ENCODE peak calls at places on chromosome 21, in seven cellular contexts. U is SJSA1, M is astrocyte, F is IMR-90, K is SK-N-SH, Y is left ventricle myocardium inferior, A is RWPE2. V is an unnamed sample. For H3K4me1, the result is how much of the 10 kb centered on the place peaks cover.

GRCh38 chr21:33976082-33976979 is 60.7 kb upstream of the ATP5PO start:
- DNase-seq in U (peak), M (peak), F (peak), K (no peak), Y (peak), A (peak), V (no peak)

GRCh38 chr21:34797926-34798595 is 129.3 kb downstream of the CLIC6 start:
- DNase-seq in U (no peak), M (no peak), F (no peak), K (no peak), Y (no peak), A (no peak), V (no peak)

GRCh38 chr21:42672699-42673458 is 19.5 kb downstream of the PDE9A start:
- DNase-seq in U (peak), M (peak), F (peak), K (no peak), Y (no peak), A (no peak), V (no peak)

GRCh38 chr21:15140321-15141019 is 75.7 kb upstream of the NRIP1 start:
- DNase-seq in U (no peak), M (no peak), F (no peak), K (no peak), Y (no peak), A (no peak), V (peak)

GRCh38 chr21:17775431-17776126 is 43.6 kb downstream of the C21orf91 start:
- DNase-seq in U (no peak), M (no peak), F (no peak), K (no peak), Y (no peak), A (no peak), V (peak)

GRCh38 chr21:33403786-33404571 is 766 bp downstream of the IFNGR2 start:
- DNase-seq in U (peak), M (peak), F (peak), K (peak), Y (peak), A (no peak), V (peak)

GRCh38 chr21:38817371-38818335 is 11.9 kb downstream of the ETS2 start:
- DNase-seq in U (no peak), M (peak), F (peak), K (no peak), Y (no peak), A (no peak), V (peak)

GRCh38 chr21:24870633-24871032 is 736.6 kb downstream of the MRPL39 start:
- DNase-seq in U (no peak), M (no peak), F (no peak), K (no peak), Y (no peak), A (no peak), V (no peak)

GRCh38 chr21:15659768-15660423 is 69.9 kb upstream of the USP25 start:
- DNase-seq in U (no peak), M (no peak), F (no peak), K (no peak), Y (no peak), A (no peak), V (no peak)

GRCh38 chr21:42631142-42631541 is 22.3 kb upstream of the PDE9A start:
- DNase-seq in U (no peak), M (no peak), F (no peak), K (no peak), Y (no peak), A (peak), V (peak)

GRCh38 chr21:34112316-34113033 is 39.1 kb downstream of the MRPS6 start:
- DNase-seq in U (no peak), M (peak), F (no peak), K (no peak), Y (no peak), A (no peak), V (no peak)

GRCh38 chr21:33451634-33452071 is 28.1 kb downstream of the TMEM50B start:
- DNase-seq in U (no peak), M (no peak), F (peak), K (no peak), Y (no peak), A (no peak), V (no peak)

GRCh38 chr21:42833439-42833815 is 45.9 kb downstream of the WDR4 start:
- DNase-seq in U (peak), M (no peak), F (peak), K (peak), Y (no peak), A (peak), V (peak)

GRCh38 chr21:35281946-35282345 is 232.8 kb upstream of the RUNX1 start:
- DNase-seq in U (no peak), M (no peak), F (no peak), K (no peak), Y (no peak), A (no peak), V (no peak)

GRCh38 chr21:46675595-46676280 is 40.3 kb downstream of the PRMT2 start:
- DNase-seq in U (no peak), M (no peak), F (peak), K (no peak), Y (no peak), A (no peak), V (no peak)

GRCh38 chr21:44579056-44579832 is 1.2 kb downstream of the KRTAP10-5 start:
- DNase-seq in U (no peak), M (no peak), F (no peak), K (no peak), Y (no peak), A (no peak), V (no peak)
- H3K4me1 ChIP-seq in U (under half), M (under half), F (under half), K (under half), Y (under half), A (under half), V (under half)

GRCh38 chr21:31176080-31176551 is 137.8 kb upstream of the KRTAP19-8 start:
- DNase-seq in U (no peak), M (no peak), F (no peak), K (peak), Y (no peak), A (no peak), V (no peak)
- H3K27ac ChIP-seq in U (no peak), M (no peak), F (no peak), K (peak), Y (no peak), A (no peak), V (no peak)

GRCh38 chr21:45366476-45366875 is 38.5 kb upstream of the COL18A1 start:
- DNase-seq in U (no peak), M (no peak), F (no peak), K (no peak), Y (no peak), A (no peak), V (peak)
- H3K4me1 ChIP-seq in U (half or more), M (under half), F (under half), K (under half), Y (half or more), A (under half), V (under half)

DNA sequence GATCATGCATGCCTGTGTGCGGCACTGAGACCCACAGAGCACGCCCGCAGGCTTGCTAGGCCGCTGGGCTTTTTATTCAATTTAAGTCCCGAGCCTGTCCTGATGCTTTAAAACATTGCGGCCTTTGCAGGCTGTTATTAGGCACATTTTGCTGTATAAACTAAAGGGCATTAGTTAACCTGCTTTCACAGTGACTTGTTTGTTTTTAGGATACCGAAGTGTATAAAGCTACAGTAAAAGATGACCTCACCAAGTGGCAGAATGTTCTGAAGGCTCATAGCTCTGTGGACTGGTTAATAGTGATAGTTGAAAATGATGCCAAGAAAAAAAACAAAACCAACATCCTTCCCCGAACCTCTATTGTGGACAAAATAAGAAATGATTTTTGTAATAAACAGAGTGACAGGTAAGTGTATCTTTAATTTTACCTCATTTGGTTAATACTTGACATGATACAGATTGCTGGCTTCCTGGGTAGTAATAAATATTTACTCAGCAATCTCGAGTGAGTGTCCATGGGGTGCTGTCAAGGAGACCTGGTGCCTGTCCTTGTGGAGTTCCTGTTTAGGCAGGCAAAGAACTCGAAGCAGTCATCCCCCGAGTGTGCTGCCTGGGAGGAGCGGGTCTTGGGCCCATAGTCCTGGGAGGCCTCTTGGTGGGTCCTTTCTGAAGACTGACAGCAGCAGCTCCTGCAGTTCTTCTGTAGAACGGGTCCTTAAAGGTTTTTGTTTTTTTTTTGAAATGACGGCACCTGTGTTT is 40.1 kb downstream of the TRAPPC10 start:
- DNase-seq in U (no peak), M (no peak), F (peak), K (no peak), Y (no peak), A (no peak), V (no peak)
- H3K27ac ChIP-seq in U (no peak), M (peak), F (peak), K (no peak), Y (peak), A (no peak), V (peak)

GRCh38 chr21:44650973-44651675 is 3.3 kb downstream of the KRTAP12-4 start:
- DNase-seq in U (no peak), M (no peak), F (no peak), K (no peak), Y (no peak), A (no peak), V (no peak)

GRCh38 chr21:44653656-44654575 is 543 bp downstream of the KRTAP12-4 start:
- DNase-seq in U (no peak), M (no peak), F (no peak), K (no peak), Y (no peak), A (no peak), V (peak)

GRCh38 chr21:44654576-44654950 is at the start of gene KRTAP12-4:
- DNase-seq in U (no peak), M (no peak), F (no peak), K (no peak), Y (no peak), A (no peak), V (no peak)

GRCh38 chr21:44650265-44650972 is 4.0 kb downstream of the KRTAP12-4 start:
- DNase-seq in U (no peak), M (no peak), F (no peak), K (no peak), Y (no peak), A (no peak), V (no peak)

GRCh38 chr21:44653123-44653522 is 1.3 kb downstream of the KRTAP12-4 start:
- DNase-seq in U (no peak), M (no peak), F (no peak), K (no peak), Y (no peak), A (no peak), V (no peak)
- H3K4me1 ChIP-seq in U (under half), M (under half), F (under half), K (under half), Y (under half), A (under half), V (under half)

GRCh38 chr21:28763809-28764418 is 228.8 kb downstream of the LTN1 start:
- DNase-seq in U (no peak), M (no peak), F (no peak), K (no peak), Y (no peak), A (no peak), V (no peak)
- H3K27ac ChIP-seq in U (no peak), M (no peak), F (no peak), K (no peak), Y (peak), A (no peak), V (no peak)

DNA sequence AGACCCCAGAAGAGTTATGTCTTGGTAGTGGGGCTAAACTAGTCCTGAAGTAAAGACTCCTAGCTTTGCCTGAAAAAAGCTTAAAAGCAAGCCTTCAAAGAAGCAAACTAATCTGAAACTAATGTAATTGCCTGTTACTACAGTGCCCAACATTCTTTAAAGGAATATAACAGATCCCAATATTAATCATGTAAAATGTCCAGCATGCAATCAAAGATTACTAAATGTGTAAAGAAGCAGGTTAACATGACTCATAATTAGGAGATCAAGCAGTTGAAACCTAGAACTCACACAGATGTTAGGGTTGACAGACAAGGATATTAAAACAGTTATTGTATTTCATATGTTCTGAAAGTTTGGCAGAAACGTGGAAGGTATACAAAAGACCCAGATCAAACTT is 17.8 kb downstream of the DYRK1A start:
- DNase-seq in U (no peak), M (no peak), F (no peak), K (no peak), Y (no peak), A (no peak), V (no peak)
- H3K4me1 ChIP-seq in U (under half), M (under half), F (under half), K (under half), Y (half or more), A (under half), V (under half)

DNA sequence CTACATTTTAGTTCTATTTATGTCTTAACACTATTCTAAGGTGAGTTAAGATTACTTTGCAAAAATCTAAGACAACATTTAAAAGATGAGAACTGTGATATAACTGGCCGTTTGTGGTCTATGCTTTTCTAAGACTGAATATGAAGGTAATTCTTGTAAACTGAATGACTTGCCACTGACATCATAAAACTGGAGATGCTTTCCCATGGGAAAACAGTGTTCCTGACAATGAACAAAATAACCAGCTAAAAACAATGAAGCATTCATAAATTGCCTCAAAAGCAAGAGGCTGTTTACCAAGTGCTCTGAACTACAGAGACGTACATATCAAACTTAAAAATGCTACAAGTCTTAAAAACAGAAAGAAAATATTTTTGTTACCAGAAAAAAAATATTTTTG is 54.7 kb downstream of the APP start:
- DNase-seq in U (peak), M (peak), F (peak), K (no peak), Y (no peak), A (no peak), V (no peak)
- H3K27ac ChIP-seq in U (peak), M (peak), F (no peak), K (peak), Y (peak), A (no peak), V (no peak)